ENCODE peak calls at places on chromosomes 3 and 15, in seven cellular contexts. Y is A549, T is H1, Z is K562, D is HepG2, F is GM12878, E is SK-N-SH. U is an unnamed sample.
A peak's percentile ranks its signal among the peaks of the same experiment; 100 is the strongest.

GRCh38 chr3:138850151-138850550 is 15.4 kb upstream of the PIK3CB start:
- DNase-seq in Y (no peak), T (no peak), Z (no peak), D (no peak), F (no peak), E (no peak), U (peak; percentile 52)

GRCh38 chr15:78605680-78606079 is 15.1 kb downstream of the CHRNA3 start:
- DNase-seq in Y (no peak), T (no peak), Z (no peak), D (no peak), F (no peak), E (no peak), U (no peak)

GRCh38 chr3:41365973-41366372 is 166.7 kb downstream of the CTNNB1 start:
- DNase-seq in Y (no peak), T (no peak), Z (no peak), D (no peak), F (no peak), E (no peak), U (no peak)

GRCh38 chr3:42014949-42015533 is 53.1 kb upstream of the ULK4 start:
- DNase-seq in Y (no peak), T (no peak), Z (peak; percentile 33), D (peak; percentile 85), F (no peak), E (peak; percentile 36), U (no peak)

GRCh38 chr3:15102833-15103232 is 3.9 kb upstream of the RBSN start:
- DNase-seq in Y (no peak), T (no peak), Z (no peak), D (no peak), F (no peak), E (no peak), U (no peak)

GRCh38 chr3:57757642-57758297 is 1.7 kb downstream of the SLMAP start:
- DNase-seq in Y (peak; percentile 19), T (no peak), Z (peak; percentile 37), D (peak; percentile 43), F (no peak), E (peak; percentile 17), U (peak; percentile 28)

GRCh38 chr3:58135712-58136543 is 74.8 kb downstream of the DNASE1L3 start:
- DNase-seq in Y (no peak), T (no peak), Z (no peak), D (no peak), F (no peak), E (no peak), U (no peak)

GRCh38 chr3:48411606-48412374 is 18.1 kb downstream of the PLXNB1 start:
- DNase-seq in Y (no peak), T (no peak), Z (no peak), D (no peak), F (no peak), E (peak; percentile 17), U (no peak)

GRCh38 chr3:79564192-79564591 is 203.6 kb downstream of the ROBO1 start:
- DNase-seq in Y (no peak), T (no peak), Z (no peak), D (no peak), F (no peak), E (no peak), U (no peak)

GRCh38 chr3:157174265-157174615 is 14.3 kb upstream of the CCNL1 start:
- DNase-seq in Y (peak; percentile 8), T (no peak), Z (peak; percentile 63), D (no peak), F (no peak), E (no peak), U (no peak)

GRCh38 chr15:34847598-34847997 is 52.2 kb upstream of the ACTC1 start:
- DNase-seq in Y (no peak), T (no peak), Z (no peak), D (no peak), F (no peak), E (no peak), U (no peak)

GRCh38 chr15:69540622-69541021 is 88.0 kb downstream of the RPLP1 start:
- DNase-seq in Y (no peak), T (no peak), Z (no peak), D (no peak), F (no peak), E (peak; percentile 62), U (no peak)
- TF ChIP-seq USF2 in Y (no peak), T (no peak), Z (no peak), D (no peak), F (no peak), E (no peak), U (no peak)

DNA sequence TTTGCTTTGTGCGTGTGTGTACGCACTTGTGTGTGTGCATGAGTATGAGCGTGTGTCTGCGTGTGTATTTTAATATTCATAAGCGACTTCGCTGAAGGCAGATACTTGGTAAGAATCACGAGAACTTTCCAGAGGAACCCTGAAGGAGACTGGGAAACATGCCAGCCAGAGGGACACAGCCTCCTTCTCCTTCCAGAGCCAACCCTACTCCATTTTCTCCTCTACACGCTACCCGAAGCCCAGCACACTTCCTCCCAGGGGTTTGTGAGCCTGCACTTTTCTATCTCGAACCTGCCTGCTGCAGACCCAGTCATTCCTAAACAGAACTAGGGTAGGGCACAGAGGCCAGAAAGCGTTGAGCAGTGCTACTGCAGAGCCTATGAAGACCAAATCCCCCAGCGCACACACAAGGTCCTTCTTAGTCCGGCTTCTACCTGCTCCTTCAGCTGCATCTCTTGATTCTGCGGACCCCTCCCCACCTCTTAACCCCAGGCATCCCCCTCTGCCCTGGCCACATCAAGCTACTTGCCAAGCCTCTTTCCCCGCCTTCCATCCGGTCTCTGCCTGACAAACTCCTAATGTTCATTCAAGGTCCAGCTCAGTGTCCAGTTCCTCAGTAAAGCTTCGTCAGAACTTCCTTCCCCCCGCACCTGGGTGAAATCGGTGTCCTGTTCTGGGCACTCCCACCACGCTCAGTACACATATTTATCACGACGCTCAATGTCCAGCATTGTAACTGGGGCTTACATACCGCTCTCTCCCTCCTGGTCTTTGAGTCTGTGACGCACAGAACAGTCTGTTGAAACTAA is 191.8 kb downstream of the FAM43A start:
- DNase-seq in Y (no peak), T (no peak), Z (no peak), D (peak; percentile 47), F (no peak), E (no peak), U (no peak)
- H3K4me1 ChIP-seq in Y (peaks cover 12% of the 10 kb centered on the region), T (no peaks in the 10 kb centered on the region), Z (no peaks in the 10 kb centered on the region), D (peaks cover 9% of the 10 kb centered on the region), F (peaks cover 3% of the 10 kb centered on the region), E (peaks cover 25% of the 10 kb centered on the region), U (peaks cover 12% of the 10 kb centered on the region)

GRCh38 chr3:153373571-153373970 is 211.5 kb downstream of the RAP2B start:
- DNase-seq in Y (no peak), T (no peak), Z (no peak), D (no peak), F (peak; percentile 8), E (no peak), U (peak; percentile 17)

GRCh38 chr3:153369561-153370374 is 207.7 kb downstream of the RAP2B start:
- DNase-seq in Y (no peak), T (no peak), Z (no peak), D (no peak), F (no peak), E (no peak), U (no peak)

GRCh38 chr3:153370680-153371079 is 208.7 kb downstream of the RAP2B start:
- DNase-seq in Y (no peak), T (no peak), Z (no peak), D (no peak), F (no peak), E (no peak), U (no peak)

GRCh38 chr3:153372326-153372725 is 210.3 kb downstream of the RAP2B start:
- DNase-seq in Y (no peak), T (no peak), Z (no peak), D (no peak), F (no peak), E (no peak), U (peak; percentile 53)
- TF ChIP-seq USF2 in Y (no peak), T (no peak), Z (no peak), D (no peak), F (no peak), E (no peak), U (no peak)

GRCh38 chr3:150901793-150902192 is 3.4 kb downstream of the MINDY4B start:
- DNase-seq in Y (no peak), T (no peak), Z (no peak), D (no peak), F (no peak), E (no peak), U (no peak)
- H3K4me1 ChIP-seq in Y (no peaks in the 10 kb centered on the region), T (no peaks in the 10 kb centered on the region), Z (no peaks in the 10 kb centered on the region), D (peaks cover 9% of the 10 kb centered on the region), F (no peaks in the 10 kb centered on the region), E (no peaks in the 10 kb centered on the region), U (no peaks in the 10 kb centered on the region)

DNA sequence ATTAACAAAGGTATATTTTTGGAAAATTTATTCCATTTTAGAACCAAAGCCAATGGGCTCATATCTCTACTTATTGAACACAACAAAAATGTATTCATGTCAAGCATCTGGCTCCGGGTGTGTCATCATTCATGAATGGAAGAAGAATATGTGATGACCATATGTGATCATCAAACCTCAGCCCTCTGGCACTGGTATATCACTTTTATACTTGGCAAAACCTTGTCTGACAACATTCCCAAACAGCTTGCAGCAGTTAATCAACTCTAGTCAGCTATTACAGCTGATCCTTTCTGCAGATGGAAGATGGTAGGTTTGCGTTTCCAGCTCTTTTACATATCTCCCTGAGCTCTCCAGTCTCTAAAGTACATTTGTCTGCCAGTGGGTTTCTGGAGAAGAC is 6.7 kb downstream of the PLSCR5 start:
- DNase-seq in Y (no peak), T (no peak), Z (no peak), D (no peak), F (no peak), E (no peak), U (no peak)
- TF ChIP-seq USF2 in Y (no peak), T (no peak), Z (no peak), D (no peak), F (no peak), E (no peak), U (no peak)

DNA sequence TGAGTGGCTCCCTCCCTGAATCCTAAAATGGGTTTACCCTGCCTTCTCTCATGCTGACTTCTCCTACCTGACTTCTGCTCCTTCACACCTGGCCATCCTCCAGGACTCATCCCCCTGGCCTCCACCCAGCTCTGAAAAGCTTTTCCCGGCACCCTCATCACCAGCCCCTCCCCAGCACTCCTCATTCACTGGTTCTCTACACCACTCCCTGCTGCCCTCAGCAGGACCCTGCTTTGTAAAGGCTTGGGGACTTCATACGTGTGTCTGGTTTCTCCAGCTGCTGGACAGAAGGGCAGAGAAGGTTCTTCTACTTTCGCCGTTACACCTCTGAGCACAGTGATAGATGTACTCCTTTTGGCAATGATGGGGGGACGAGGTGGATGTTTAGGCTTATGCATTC is 184.9 kb upstream of the UBE3A start:
- DNase-seq in Y (no peak), T (no peak), Z (no peak), D (no peak), F (no peak), E (no peak), U (no peak)
- H3K4me1 ChIP-seq in Y (no peaks in the 10 kb centered on the region), T (no peaks in the 10 kb centered on the region), Z (no peaks in the 10 kb centered on the region), D (no peaks in the 10 kb centered on the region), F (no peaks in the 10 kb centered on the region), E (no peaks in the 10 kb centered on the region), U (no peaks in the 10 kb centered on the region)

GRCh38 chr3:46393554-46394434 is 13.1 kb downstream of the CCR5AS start:
- DNase-seq in Y (no peak), T (no peak), Z (peak; percentile 57), D (no peak), F (no peak), E (no peak), U (peak; percentile 47)
- TF ChIP-seq USF2 in Y (no peak), T (no peak), Z (peak; percentile 72), D (no peak), F (no peak), E (no peak), U (no peak)